ENCODE peak calls at places on chromosomes 7 and 10, in four cellular contexts. One of them, this sample, is unnamed. For H3K4me1 and H3K27me3, the result is how much of the 10 kb centered on the place peaks cover.

GRCh38 chr7:93890464-93891068 is at the start of gene TFPI2:
- DNase-seq in CD8-positive, alpha-beta T cell: no peak
- DNase-seq in PC-3: peak
- DNase-seq in stomach: no peak
- DNase-seq in this sample: no peak

GRCh38 chr7:957418-958220 is 3.1 kb upstream of the ADAP1 start:
- DNase-seq in CD8-positive, alpha-beta T cell: no peak
- DNase-seq in PC-3: no peak
- DNase-seq in stomach: no peak
- DNase-seq in this sample: no peak

GRCh38 chr10:88802430-88802829 is at the start of gene LIPM:
- DNase-seq in CD8-positive, alpha-beta T cell: no peak
- DNase-seq in PC-3: no peak
- DNase-seq in stomach: no peak
- DNase-seq in this sample: no peak

GRCh38 chr7:32164341-32164996 is 94.3 kb upstream of the PDE1C start:
- DNase-seq in CD8-positive, alpha-beta T cell: no peak
- DNase-seq in PC-3: peak
- DNase-seq in stomach: no peak
- DNase-seq in this sample: no peak

GRCh38 chr10:73879296-73880173 is 5.2 kb upstream of the CAMK2G start:
- DNase-seq in CD8-positive, alpha-beta T cell: peak
- DNase-seq in PC-3: peak
- DNase-seq in stomach: peak
- DNase-seq in this sample: peak

GRCh38 chr7:137886266-137886665 is 39.5 kb upstream of the DGKI start:
- DNase-seq in CD8-positive, alpha-beta T cell: no peak
- DNase-seq in PC-3: no peak
- DNase-seq in stomach: no peak
- DNase-seq in this sample: no peak

GRCh38 chr10:21831986-21832735 is 171.4 kb downstream of the DNAJC1 start:
- DNase-seq in CD8-positive, alpha-beta T cell: no peak
- DNase-seq in PC-3: no peak
- DNase-seq in stomach: no peak
- DNase-seq in this sample: no peak

GRCh38 chr10:117537436-117537903 is 5.1 kb upstream of the EMX2 start:
- DNase-seq in CD8-positive, alpha-beta T cell: no peak
- DNase-seq in PC-3: peak
- DNase-seq in stomach: no peak
- DNase-seq in this sample: no peak

GRCh38 chr10:102814456-102814871 is 22.7 kb downstream of the CYP17A1 start:
- DNase-seq in CD8-positive, alpha-beta T cell: no peak
- DNase-seq in PC-3: no peak
- DNase-seq in stomach: peak
- DNase-seq in this sample: no peak

GRCh38 chr10:110880012-110880411 is 8.3 kb downstream of the PDCD4 start:
- DNase-seq in CD8-positive, alpha-beta T cell: no peak
- DNase-seq in PC-3: no peak
- DNase-seq in stomach: no peak
- DNase-seq in this sample: no peak

GRCh38 chr7:7595451-7595850 is 28.8 kb downstream of the MIOS start:
- DNase-seq in CD8-positive, alpha-beta T cell: no peak
- DNase-seq in PC-3: peak
- DNase-seq in stomach: no peak
- DNase-seq in this sample: no peak

GRCh38 chr7:4527988-4528641 is 154.0 kb upstream of the FOXK1 start:
- DNase-seq in CD8-positive, alpha-beta T cell: no peak
- DNase-seq in PC-3: no peak
- DNase-seq in stomach: no peak
- DNase-seq in this sample: no peak

GRCh38 chr10:1152386-1153252 is 96.4 kb downstream of the WDR37 start:
- DNase-seq in CD8-positive, alpha-beta T cell: no peak
- DNase-seq in PC-3: no peak
- DNase-seq in stomach: peak
- DNase-seq in this sample: no peak

GRCh38 chr7:99324559-99324958 is 1.1 kb upstream of the ARPC1A start:
- DNase-seq in CD8-positive, alpha-beta T cell: no peak
- DNase-seq in PC-3: no peak
- DNase-seq in stomach: no peak
- DNase-seq in this sample: no peak

GRCh38 chr7:99331002-99331401 is 5.3 kb downstream of the ARPC1A start:
- DNase-seq in CD8-positive, alpha-beta T cell: no peak
- DNase-seq in PC-3: peak
- DNase-seq in stomach: no peak
- DNase-seq in this sample: no peak

GRCh38 chr7:99324966-99325596 is 617 bp upstream of the ARPC1A start:
- DNase-seq in CD8-positive, alpha-beta T cell: no peak
- DNase-seq in PC-3: no peak
- DNase-seq in stomach: no peak
- DNase-seq in this sample: no peak

GRCh38 chr7:99326408-99326782 is 697 bp downstream of the ARPC1A start:
- DNase-seq in CD8-positive, alpha-beta T cell: no peak
- DNase-seq in PC-3: no peak
- DNase-seq in stomach: no peak
- DNase-seq in this sample: no peak

GRCh38 chr7:99325597-99326407 is at the start of gene ARPC1A:
- DNase-seq in CD8-positive, alpha-beta T cell: peak
- DNase-seq in PC-3: peak
- DNase-seq in stomach: peak
- DNase-seq in this sample: peak
- TF ChIP-seq CTCF in CD8-positive, alpha-beta T cell: no peak
- TF ChIP-seq CTCF in PC-3: no peak
- TF ChIP-seq CTCF in stomach: no peak
- TF ChIP-seq CTCF in this sample: peak

GRCh38 chr7:128741491-128741890 is 2.3 kb downstream of the CALU start:
- DNase-seq in CD8-positive, alpha-beta T cell: no peak
- DNase-seq in PC-3: no peak
- DNase-seq in stomach: no peak
- DNase-seq in this sample: no peak

GRCh38 chr7:128739990-128740682 is 977 bp downstream of the CALU start:
- DNase-seq in CD8-positive, alpha-beta T cell: no peak
- DNase-seq in PC-3: no peak
- DNase-seq in stomach: no peak
- DNase-seq in this sample: no peak

GRCh38 chr7:128739048-128739962 is at the start of gene CALU:
- DNase-seq in CD8-positive, alpha-beta T cell: peak
- DNase-seq in PC-3: peak
- DNase-seq in stomach: peak
- DNase-seq in this sample: peak

GRCh38 chr7:128742206-128742605 is 3.0 kb downstream of the CALU start:
- DNase-seq in CD8-positive, alpha-beta T cell: no peak
- DNase-seq in PC-3: peak
- DNase-seq in stomach: no peak
- DNase-seq in this sample: no peak

DNA sequence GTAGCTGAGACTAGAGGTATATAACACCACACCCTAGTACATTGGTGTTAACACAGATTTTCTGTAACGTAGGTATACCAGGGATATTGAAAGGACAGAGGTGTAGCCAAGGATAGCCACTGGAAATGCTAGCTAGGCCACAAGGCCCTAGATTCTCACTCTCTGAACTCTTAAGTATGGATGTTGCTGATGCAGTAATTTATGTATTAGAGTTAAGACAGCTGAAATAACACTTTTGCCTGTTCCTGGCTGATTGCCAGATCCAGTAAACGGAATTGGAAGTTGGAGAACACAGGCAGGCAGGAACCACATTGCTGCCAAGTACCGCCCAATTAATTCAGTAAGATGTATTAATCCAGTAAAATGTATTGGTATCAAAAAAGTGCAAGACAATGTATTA is 1.8 kb downstream of the CALU start:
- DNase-seq in CD8-positive, alpha-beta T cell: no peak
- DNase-seq in PC-3: no peak
- DNase-seq in stomach: no peak
- DNase-seq in this sample: no peak
- H3K4me1 ChIP-seq in CD8-positive, alpha-beta T cell: under half
- H3K4me1 ChIP-seq in PC-3: under half
- H3K4me1 ChIP-seq in stomach: under half
- H3K4me1 ChIP-seq in this sample: under half

DNA sequence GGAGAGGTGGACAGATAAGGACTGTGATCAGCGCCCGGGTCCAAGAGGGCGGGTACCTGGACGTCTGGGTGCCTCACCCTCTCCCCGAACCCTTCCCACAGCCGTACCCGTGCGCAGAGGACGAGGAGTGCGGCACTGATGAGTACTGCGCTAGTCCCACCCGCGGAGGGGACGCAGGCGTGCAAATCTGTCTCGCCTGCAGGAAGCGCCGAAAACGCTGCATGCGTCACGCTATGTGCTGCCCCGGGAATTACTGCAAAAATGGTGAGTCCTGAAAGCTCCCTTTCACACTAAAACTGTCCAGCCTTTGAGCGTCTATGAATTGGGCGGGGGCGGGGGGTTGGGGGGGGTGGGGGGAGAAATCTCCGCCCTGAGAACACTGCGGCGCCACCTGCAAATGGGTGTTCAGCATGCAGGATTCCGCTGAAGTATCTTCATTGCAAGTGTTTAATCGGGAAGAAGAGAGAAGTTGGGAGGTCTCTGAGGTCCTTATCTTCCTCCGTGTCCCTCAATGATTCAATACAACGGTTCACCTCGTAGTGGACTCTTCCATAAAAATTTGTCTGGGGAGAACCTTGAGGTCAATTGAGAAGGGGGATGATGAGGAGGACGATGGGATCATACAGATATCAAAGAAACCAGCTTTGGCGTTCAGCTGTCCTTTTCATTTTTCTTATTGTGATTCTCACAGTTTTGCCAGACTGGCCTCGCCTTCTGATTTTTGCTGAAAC is 906 bp downstream of the DKK1 start:
- DNase-seq in CD8-positive, alpha-beta T cell: no peak
- DNase-seq in PC-3: peak
- DNase-seq in stomach: no peak
- DNase-seq in this sample: no peak
- H3K27me3 ChIP-seq in CD8-positive, alpha-beta T cell: under half
- H3K27me3 ChIP-seq in PC-3: under half
- H3K27me3 ChIP-seq in stomach: under half
- H3K27me3 ChIP-seq in this sample: under half

GRCh38 chr10:79292789-79293746 is 54.2 kb upstream of the PPIF start:
- DNase-seq in CD8-positive, alpha-beta T cell: no peak
- DNase-seq in PC-3: peak
- DNase-seq in stomach: peak
- DNase-seq in this sample: no peak
- TF ChIP-seq CTCF in CD8-positive, alpha-beta T cell: peak
- TF ChIP-seq CTCF in PC-3: peak
- TF ChIP-seq CTCF in stomach: peak
- TF ChIP-seq CTCF in this sample: peak

DNA sequence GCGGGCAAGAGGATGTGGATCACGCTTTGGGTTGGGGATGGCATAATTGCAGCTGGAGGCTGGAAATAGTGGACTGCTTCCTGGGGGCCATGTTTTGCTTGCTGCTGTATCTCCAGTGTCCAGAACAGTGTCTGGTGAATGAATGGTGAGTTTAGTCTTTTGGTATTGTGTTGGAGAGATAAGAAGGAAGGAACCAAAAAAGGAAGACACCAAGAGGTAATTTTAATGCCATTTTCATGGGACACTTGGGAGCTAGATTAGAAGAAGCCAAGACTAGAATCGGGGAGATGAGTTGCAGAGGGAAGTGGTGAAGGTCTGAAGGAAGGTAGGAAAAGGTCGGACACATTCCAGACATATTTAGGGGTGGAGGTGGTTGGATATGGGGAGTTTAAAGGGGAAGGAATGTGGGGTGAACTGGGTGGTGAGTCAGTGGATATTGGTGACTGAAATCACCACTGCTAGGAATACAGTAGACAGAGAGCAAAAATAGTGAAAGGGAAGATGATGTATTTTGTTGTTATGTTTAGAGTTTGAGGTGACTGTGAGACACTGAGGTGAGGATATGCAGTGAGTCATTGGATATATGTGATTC is 76.7 kb downstream of the CCNY start:
- DNase-seq in CD8-positive, alpha-beta T cell: no peak
- DNase-seq in PC-3: peak
- DNase-seq in stomach: no peak
- DNase-seq in this sample: no peak
- H3K4me1 ChIP-seq in CD8-positive, alpha-beta T cell: half or more
- H3K4me1 ChIP-seq in PC-3: under half
- H3K4me1 ChIP-seq in stomach: under half
- H3K4me1 ChIP-seq in this sample: under half

GRCh38 chr7:20376796-20377195 is 46.1 kb downstream of the ITGB8 start:
- DNase-seq in CD8-positive, alpha-beta T cell: no peak
- DNase-seq in PC-3: no peak
- DNase-seq in stomach: no peak
- DNase-seq in this sample: no peak
- H3K27me3 ChIP-seq in CD8-positive, alpha-beta T cell: under half
- H3K27me3 ChIP-seq in PC-3: under half
- H3K27me3 ChIP-seq in stomach: under half
- H3K27me3 ChIP-seq in this sample: under half

This sample was measured in ascending aorta.